ENCODE peak calls at places on chromosomes 16 and 17, in five cellular contexts. One of them, this sample, is unnamed.

GRCh38 chr16:13999895-14000425 is 71.2 kb upstream of the MRTFB start:
- DNase-seq in GM23248: no peak
- DNase-seq in stimulated activated CD4-positive, alpha-beta T cell treated with anti-CD3 and anti-CD28 coated beads, Interleukin-2, amount 100 ng/mL, for 48 hours: no peak
- DNase-seq in Caco-2: no peak
- DNase-seq in GM06990: no peak
- DNase-seq in this sample: no peak

GRCh38 chr16:77374384-77374783 is 60.5 kb downstream of the ADAMTS18 start:
- DNase-seq in Caco-2: peak; percentile 59
- DNase-seq in GM06990: no peak
- DNase-seq in stimulated activated CD4-positive, alpha-beta T cell treated with anti-CD3 and anti-CD28 coated beads, Interleukin-2, amount 100 ng/mL, for 48 hours: no peak
- DNase-seq in GM23248: no peak
- DNase-seq in this sample: peak; percentile 44

GRCh38 chr17:64741924-64742670 is 80.0 kb upstream of the SMURF2 start:
- DNase-seq in GM06990: no peak
- DNase-seq in stimulated activated CD4-positive, alpha-beta T cell treated with anti-CD3 and anti-CD28 coated beads, Interleukin-2, amount 100 ng/mL, for 48 hours: no peak
- DNase-seq in GM23248: peak; percentile 85
- DNase-seq in Caco-2: no peak
- DNase-seq in this sample: no peak

GRCh38 chr17:6578491-6578890 is 22.1 kb upstream of the PITPNM3 start:
- DNase-seq in GM23248: no peak
- DNase-seq in GM06990: no peak
- DNase-seq in Caco-2: no peak
- DNase-seq in stimulated activated CD4-positive, alpha-beta T cell treated with anti-CD3 and anti-CD28 coated beads, Interleukin-2, amount 100 ng/mL, for 48 hours: no peak
- DNase-seq in this sample: no peak

GRCh38 chr16:81601008-81601428 is 156.4 kb downstream of the CMIP start:
- DNase-seq in GM06990: no peak
- DNase-seq in stimulated activated CD4-positive, alpha-beta T cell treated with anti-CD3 and anti-CD28 coated beads, Interleukin-2, amount 100 ng/mL, for 48 hours: no peak
- DNase-seq in GM23248: peak; percentile 81
- DNase-seq in Caco-2: no peak
- DNase-seq in this sample: peak; percentile 97

GRCh38 chr17:13786000-13786598 is 184.4 kb upstream of the HS3ST3A1 start:
- DNase-seq in Caco-2: no peak
- DNase-seq in GM06990: no peak
- DNase-seq in stimulated activated CD4-positive, alpha-beta T cell treated with anti-CD3 and anti-CD28 coated beads, Interleukin-2, amount 100 ng/mL, for 48 hours: no peak
- DNase-seq in GM23248: peak; percentile 74
- DNase-seq in this sample: no peak

GRCh38 chr17:21174719-21175118 is 39.2 kb downstream of the TMEM11 start:
- DNase-seq in stimulated activated CD4-positive, alpha-beta T cell treated with anti-CD3 and anti-CD28 coated beads, Interleukin-2, amount 100 ng/mL, for 48 hours: no peak
- DNase-seq in GM06990: no peak
- DNase-seq in Caco-2: no peak
- DNase-seq in GM23248: peak; percentile 16
- DNase-seq in this sample: no peak

GRCh38 chr16:1870365-1871082 is 1.4 kb downstream of the MEIOB start:
- DNase-seq in stimulated activated CD4-positive, alpha-beta T cell treated with anti-CD3 and anti-CD28 coated beads, Interleukin-2, amount 100 ng/mL, for 48 hours: no peak
- DNase-seq in GM23248: peak; percentile 90
- DNase-seq in Caco-2: no peak
- DNase-seq in GM06990: no peak
- DNase-seq in this sample: peak; percentile 71

GRCh38 chr17:41061969-41062368 is 2.1 kb upstream of the KRTAP2-3 start:
- DNase-seq in stimulated activated CD4-positive, alpha-beta T cell treated with anti-CD3 and anti-CD28 coated beads, Interleukin-2, amount 100 ng/mL, for 48 hours: no peak
- DNase-seq in GM23248: peak; percentile 87
- DNase-seq in Caco-2: no peak
- DNase-seq in GM06990: no peak
- DNase-seq in this sample: peak; percentile 71

GRCh38 chr17:50468120-50469004 is at the start of gene CHAD:
- DNase-seq in GM06990: no peak
- DNase-seq in Caco-2: no peak
- DNase-seq in stimulated activated CD4-positive, alpha-beta T cell treated with anti-CD3 and anti-CD28 coated beads, Interleukin-2, amount 100 ng/mL, for 48 hours: no peak
- DNase-seq in GM23248: peak; percentile 59
- DNase-seq in this sample: no peak